ENCODE peak calls at places on chromosomes 2 and 18, in four cellular contexts. Q is HuH-7, R is left ventricle myocardium superior, I is colonic mucosa. P is an unnamed sample.

GRCh38 chr2:215607790-215608189 is 171.9 kb upstream of the FN1 start:
- DNase-seq in Q (no peak), R (no peak), I (no peak), P (peak; percentile 56)

GRCh38 chr2:7379799-7380198 is 462.6 kb downstream of the RNF144A start:
- DNase-seq in Q (no peak), R (no peak), I (peak; percentile 24), P (no peak)

GRCh38 chr18:3345452-3345851 is 83.5 kb downstream of the MYL12B start:
- DNase-seq in Q (no peak), R (no peak), I (no peak), P (peak; percentile 35)

GRCh38 chr2:113806217-113806913 is 49.9 kb upstream of the SLC35F5 start:
- DNase-seq in Q (no peak), R (no peak), I (peak; percentile 85), P (no peak)

GRCh38 chr2:190410171-190410570 is 2.0 kb downstream of the MFSD6 start:
- DNase-seq in Q (no peak), R (no peak), I (no peak), P (no peak)

GRCh38 chr2:155815851-155816250 is 516.7 kb downstream of the NR4A2 start:
- DNase-seq in Q (peak; percentile 26), R (no peak), I (peak; percentile 22), P (no peak)

GRCh38 chr2:131394147-131394931 is 30.4 kb upstream of the RAB6D start:
- DNase-seq in Q (no peak), R (no peak), I (peak; percentile 52), P (no peak)

GRCh38 chr2:162710282-162710891 is 128.2 kb downstream of the KCNH7 start:
- DNase-seq in Q (no peak), R (no peak), I (peak; percentile 33), P (no peak)

GRCh38 chr2:108388045-108388444 is 10.3 kb downstream of the SULT1C4 start:
- DNase-seq in Q (no peak), R (no peak), I (no peak), P (no peak)

GRCh38 chr2:9237831-9238230 is 31.2 kb downstream of the ASAP2 start:
- DNase-seq in Q (no peak), R (no peak), I (no peak), P (no peak)

GRCh38 chr2:190303642-190304041 is 16.0 kb downstream of the HIBCH start:
- DNase-seq in Q (no peak), R (no peak), I (no peak), P (no peak)

GRCh38 chr2:153663371-153663770 is 184.8 kb upstream of the RPRM start:
- DNase-seq in Q (no peak), R (no peak), I (no peak), P (no peak)

GRCh38 chr2:211117026-211117425 is 560.6 kb downstream of the CPS1 start:
- DNase-seq in Q (no peak), R (no peak), I (no peak), P (peak; percentile 8)

GRCh38 chr2:121052023-121052422 is 233.0 kb downstream of the TFCP2L1 start:
- DNase-seq in Q (peak; percentile 50), R (no peak), I (no peak), P (no peak)

GRCh38 chr2:228600265-228600664 is 418.8 kb upstream of the SPHKAP start:
- DNase-seq in Q (no peak), R (no peak), I (no peak), P (peak; percentile 82)

GRCh38 chr2:38652431-38653273 is 13.3 kb upstream of the GALM start:
- DNase-seq in Q (no peak), R (no peak), I (no peak), P (no peak)

GRCh38 chr2:110140433-110140832 is 24.8 kb upstream of the MALL start:
- DNase-seq in Q (no peak), R (no peak), I (no peak), P (no peak)

GRCh38 chr18:36934884-36935283 is 106.0 kb downstream of the KIAA1328 start:
- DNase-seq in Q (no peak), R (no peak), I (no peak), P (peak; percentile 46)

GRCh38 chr2:144516981-144517824 is 2.7 kb downstream of the ZEB2 start:
- DNase-seq in Q (peak; percentile 58), R (peak; percentile 78), I (no peak), P (peak; percentile 95)

GRCh38 chr2:176096243-176096985 is 3.2 kb upstream of the HOXD12 start:
- DNase-seq in Q (no peak), R (no peak), I (peak; percentile 20), P (no peak)

GRCh38 chr2:227862741-227863588 is 8.5 kb upstream of the DAW1 start:
- DNase-seq in Q (peak; percentile 39), R (peak; percentile 44), I (no peak), P (peak; percentile 88)

P was measured in fibroblast of gingiva.